ENCODE peak calls at places on chromosomes 6 and 20, in eight cellular contexts. M is activated gamma-delta T cell; L is psoas muscle; V is stimulated activated CD8-positive, alpha-beta memory T cell treated with anti-CD3 and anti-CD28 coated beads, Interleukin-7, amount 100 ng/mL, for 1 hour; J is neural progenitor cell; F is stimulated activated naive CD8-positive, alpha-beta T cell treated with anti-CD3 and anti-CD28 coated beads, Interleukin-15, Interleukin-2, amounts not matched to agents 100 U/mL and 50 U/mL, for 24 hours; Z is IMR-90; B is GM04503. T is an unnamed sample.

GRCh38 chr6:30836957-30837356 is 47.4 kb upstream of the DDR1 start:
- DNase-seq in M (no peak), L (no peak), V (no peak), J (no peak), F (no peak), Z (no peak), B (no peak), T (no peak)

GRCh38 chr6:33313105-33313708 is 671 bp downstream of the TAPBP start:
- DNase-seq in M (no peak), L (peak), V (no peak), J (peak), F (peak), Z (peak), B (no peak), T (no peak)

GRCh38 chr20:19890358-19891117 is 126.6 kb upstream of the NAA20 start:
- DNase-seq in M (no peak), L (no peak), V (no peak), J (no peak), F (no peak), Z (no peak), B (no peak), T (no peak)

GRCh38 chr20:33697129-33697528 is 10.9 kb upstream of the E2F1 start:
- DNase-seq in M (no peak), L (peak), V (no peak), J (no peak), F (no peak), Z (peak), B (no peak), T (no peak)

GRCh38 chr6:49336514-49337131 is 126.4 kb downstream of the MMUT start:
- DNase-seq in M (no peak), L (no peak), V (no peak), J (no peak), F (no peak), Z (peak), B (no peak), T (peak)

GRCh38 chr6:166562726-166563125 is 23.8 kb downstream of the RAMACL start:
- DNase-seq in M (no peak), L (no peak), V (no peak), J (no peak), F (no peak), Z (no peak), B (no peak), T (no peak)

GRCh38 chr6:104940238-104940880 is 16.5 kb upstream of the LIN28B start:
- DNase-seq in M (no peak), L (no peak), V (no peak), J (peak), F (no peak), Z (no peak), B (no peak), T (peak)

GRCh38 chr6:64553414-64553813 is 917.8 kb downstream of the PHF3 start:
- DNase-seq in M (no peak), L (no peak), V (no peak), J (no peak), F (no peak), Z (no peak), B (no peak), T (no peak)

GRCh38 chr6:123997223-123997622 is 193.6 kb downstream of the NKAIN2 start:
- DNase-seq in M (no peak), L (no peak), V (no peak), J (no peak), F (no peak), Z (no peak), B (no peak), T (no peak)

GRCh38 chr20:44945261-44945660 is 14.9 kb downstream of the TOMM34 start:
- DNase-seq in M (no peak), L (no peak), V (no peak), J (no peak), F (no peak), Z (no peak), B (no peak), T (no peak)

GRCh38 chr6:51025082-51025777 is 206.6 kb downstream of the TFAP2B start:
- DNase-seq in M (no peak), L (no peak), V (no peak), J (no peak), F (no peak), Z (peak), B (no peak), T (no peak)

GRCh38 chr6:20839624-20840023 is 305.4 kb downstream of the CDKAL1 start:
- DNase-seq in M (no peak), L (no peak), V (no peak), J (no peak), F (no peak), Z (no peak), B (no peak), T (no peak)

GRCh38 chr20:41453006-41453950 is 86.7 kb upstream of the EMILIN3 start:
- DNase-seq in M (no peak), L (no peak), V (no peak), J (no peak), F (no peak), Z (no peak), B (no peak), T (no peak)

GRCh38 chr6:26273673-26274595 is 91.1 kb upstream of the BTN3A2 start:
- DNase-seq in M (no peak), L (no peak), V (no peak), J (no peak), F (no peak), Z (peak), B (no peak), T (no peak)

GRCh38 chr20:44041001-44041400 is 126.3 kb downstream of the TOX2 start:
- DNase-seq in M (no peak), L (no peak), V (no peak), J (no peak), F (peak), Z (no peak), B (no peak), T (no peak)

GRCh38 chr6:87628881-87629280 is 38.9 kb downstream of the ORC3 start:
- DNase-seq in M (no peak), L (no peak), V (no peak), J (no peak), F (no peak), Z (peak), B (peak), T (no peak)

GRCh38 chr6:53432318-53433161 is 83.8 kb upstream of the ELOVL5 start:
- DNase-seq in M (no peak), L (no peak), V (no peak), J (no peak), F (no peak), Z (peak), B (no peak), T (peak)

GRCh38 chr6:55069132-55069781 is 105.1 kb upstream of the HCRTR2 start:
- DNase-seq in M (no peak), L (no peak), V (no peak), J (peak), F (no peak), Z (peak), B (peak), T (peak)

GRCh38 chr6:169850154-169850553 is 98.7 kb downstream of the ERMARD start:
- DNase-seq in M (no peak), L (no peak), V (no peak), J (no peak), F (no peak), Z (no peak), B (no peak), T (no peak)

GRCh38 chr6:142474446-142475289 is 172.9 kb downstream of the ADGRG6 start:
- DNase-seq in M (no peak), L (no peak), V (no peak), J (peak), F (no peak), Z (peak), B (peak), T (peak)

GRCh38 chr20:35953411-35954199 is 697 bp downstream of the SCAND1 start:
- DNase-seq in M (peak), L (peak), V (peak), J (peak), F (peak), Z (peak), B (no peak), T (peak)

GRCh38 chr6:35185971-35186370 is 27.8 kb upstream of the SCUBE3 start:
- DNase-seq in M (no peak), L (no peak), V (no peak), J (no peak), F (no peak), Z (no peak), B (no peak), T (no peak)

GRCh38 chr20:47741669-47742345 is 43.5 kb downstream of the SULF2 start:
- DNase-seq in M (no peak), L (no peak), V (no peak), J (no peak), F (no peak), Z (no peak), B (no peak), T (peak)

GRCh38 chr6:32785781-32786533 is 22.6 kb upstream of the HLA-DQB2 start:
- DNase-seq in M (no peak), L (no peak), V (no peak), J (peak), F (peak), Z (peak), B (no peak), T (peak)

GRCh38 chr6:15376900-15377487 is 131.1 kb downstream of the JARID2 start:
- DNase-seq in M (no peak), L (no peak), V (no peak), J (no peak), F (no peak), Z (no peak), B (no peak), T (no peak)

GRCh38 chr6:5705256-5705655 is 301.5 kb downstream of the NRN1 start:
- DNase-seq in M (no peak), L (no peak), V (no peak), J (no peak), F (no peak), Z (no peak), B (no peak), T (no peak)

GRCh38 chr20:7859371-7859802 is 80.9 kb downstream of the HAO1 start:
- DNase-seq in M (no peak), L (no peak), V (no peak), J (peak), F (no peak), Z (peak), B (no peak), T (peak)

T was measured in WERI-Rb-1.